ENCODE peak calls at places on chromosomes 13 and 19, in six cellular contexts. R is AML-193; S is stimulated activated naive CD4-positive, alpha-beta T cell; U is CD8-positive, alpha-beta memory T cell; T is head of caudate nucleus; W is AG20443. H is an unnamed sample.

GRCh38 chr13:63206431-63206830 is 1790.8 kb upstream of the PCDH20 start:
- DNase-seq in R (no peak), S (no peak), U (no peak), T (no peak), W (no peak), H (no peak)

GRCh38 chr19:54478677-54479266 is 5.7 kb upstream of the CDC42EP5 start:
- DNase-seq in R (peak; percentile 53), S (no peak), U (no peak), T (no peak), W (peak; percentile 51), H (peak; percentile 42)

GRCh38 chr19:42249149-42249750 is 5.7 kb downstream of the ERF start:
- DNase-seq in R (no peak), S (no peak), U (no peak), T (no peak), W (no peak), H (no peak)

GRCh38 chr19:39413269-39413902 is 917 bp downstream of the PLEKHG2 start:
- DNase-seq in R (no peak), S (peak; percentile 34), U (no peak), T (no peak), W (peak; percentile 68), H (no peak)

GRCh38 chr13:112918746-112919145 is 50.3 kb upstream of the MCF2L start:
- DNase-seq in R (no peak), S (no peak), U (no peak), T (no peak), W (no peak), H (no peak)

GRCh38 chr13:109816112-109816978 is 30.0 kb upstream of the IRS2 start:
- DNase-seq in R (no peak), S (no peak), U (no peak), T (no peak), W (no peak), H (no peak)

GRCh38 chr13:28470286-28470685 is 24.6 kb downstream of the FLT1 start:
- DNase-seq in R (no peak), S (no peak), U (no peak), T (no peak), W (no peak), H (no peak)

GRCh38 chr13:29195459-29195858 is 375.3 kb downstream of the MTUS2 start:
- DNase-seq in R (no peak), S (no peak), U (no peak), T (no peak), W (no peak), H (peak; percentile 19)

GRCh38 chr19:53394522-53394973 is 401 bp upstream of the ZNF765 start:
- DNase-seq in R (no peak), S (no peak), U (no peak), T (peak; percentile 26), W (peak; percentile 56), H (no peak)

GRCh38 chr13:21625366-21625765 is 21.4 kb upstream of the MICU2 start:
- DNase-seq in R (peak; percentile 62), S (no peak), U (no peak), T (no peak), W (peak; percentile 68), H (peak; percentile 37)

GRCh38 chr13:113005076-113005865 is 36.3 kb downstream of the MCF2L start:
- DNase-seq in R (no peak), S (no peak), U (no peak), T (no peak), W (no peak), H (peak; percentile 80)

GRCh38 chr19:17329061-17329767 is 5.4 kb downstream of the ANO8 start:
- DNase-seq in R (no peak), S (no peak), U (no peak), T (no peak), W (no peak), H (no peak)

GRCh38 chr13:44756411-44756810 is 180.3 kb upstream of the TSC22D1 start:
- DNase-seq in R (no peak), S (no peak), U (no peak), T (no peak), W (no peak), H (no peak)

GRCh38 chr13:109361562-109361961 is 424.8 kb downstream of the IRS2 start:
- DNase-seq in R (peak; percentile 86), S (no peak), U (no peak), T (peak; percentile 33), W (no peak), H (peak; percentile 94)

GRCh38 chr13:30111810-30112209 is 195.5 kb downstream of the KATNAL1 start:
- DNase-seq in R (peak; percentile 21), S (no peak), U (no peak), T (no peak), W (no peak), H (peak; percentile 22)

GRCh38 chr13:31950121-31950810 is 81.3 kb upstream of the FRY start:
- DNase-seq in R (peak; percentile 68), S (no peak), U (no peak), T (no peak), W (no peak), H (peak; percentile 51)